ENCODE peak calls at places on chromosomes 12 and 14, in eight cellular contexts. F is WERI-Rb-1, J is heart left ventricle, Z is left ventricle myocardium inferior, K is fibroblast of lung, I is astrocyte, W is lower leg skin, B is AG10803. X is an unnamed sample.

GRCh38 chr12:103647267-103647666 is 60.2 kb downstream of the STAB2 start:
- DNase-seq in F (no peak), J (no peak), Z (no peak), K (peak; percentile 9), I (peak; percentile 91), W (no peak), B (peak; percentile 72), X (peak; percentile 73)

GRCh38 chr12:52029686-52030085 is 21.6 kb upstream of the NR4A1 start:
- DNase-seq in F (peak; percentile 84), J (peak; percentile 66), Z (no peak), K (no peak), I (peak; percentile 38), W (no peak), B (no peak), X (peak; percentile 55)

GRCh38 chr12:64496839-64497400 is 45.0 kb downstream of the TBK1 start:
- DNase-seq in F (no peak), J (no peak), Z (no peak), K (no peak), I (no peak), W (no peak), B (no peak), X (no peak)

GRCh38 chr12:25020621-25021243 is 71.8 kb upstream of the BCAT1 start:
- DNase-seq in F (no peak), J (no peak), Z (no peak), K (no peak), I (no peak), W (no peak), B (no peak), X (no peak)

GRCh38 chr12:83074495-83074894 is 387.8 kb downstream of the TMTC2 start:
- DNase-seq in F (no peak), J (no peak), Z (no peak), K (no peak), I (no peak), W (no peak), B (no peak), X (no peak)

GRCh38 chr12:29278673-29279420 is 102.1 kb downstream of the ERGIC2 start:
- DNase-seq in F (no peak), J (no peak), Z (no peak), K (no peak), I (peak; percentile 52), W (no peak), B (peak; percentile 48), X (peak; percentile 28)

GRCh38 chr12:26056335-26056734 is 68.5 kb downstream of the BHLHE41 start:
- DNase-seq in F (no peak), J (no peak), Z (no peak), K (peak; percentile 51), I (peak; percentile 63), W (no peak), B (no peak), X (peak; percentile 49)

GRCh38 chr14:69038449-69039286 is 59.6 kb upstream of the ACTN1 start:
- DNase-seq in F (peak; percentile 86), J (no peak), Z (no peak), K (peak; percentile 77), I (peak; percentile 89), W (no peak), B (peak; percentile 78), X (peak; percentile 86)

GRCh38 chr12:110037315-110037714 is 11.0 kb downstream of the C12orf76 start:
- DNase-seq in F (no peak), J (no peak), Z (no peak), K (no peak), I (no peak), W (no peak), B (no peak), X (no peak)

GRCh38 chr12:69553626-69554248 is 31.5 kb upstream of the CCT2 start:
- DNase-seq in F (no peak), J (no peak), Z (no peak), K (peak; percentile 71), I (peak; percentile 70), W (peak; percentile 33), B (peak; percentile 55), X (peak; percentile 63)

GRCh38 chr12:132559652-132560420 is 50.5 kb downstream of the LRCOL1 start:
- DNase-seq in F (peak; percentile 54), J (peak; percentile 47), Z (peak; percentile 38), K (peak; percentile 41), I (peak; percentile 14), W (no peak), B (peak; percentile 35), X (peak; percentile 42)

GRCh38 chr14:50853891-50854290 is 18.0 kb upstream of the ABHD12B start:
- DNase-seq in F (no peak), J (no peak), Z (no peak), K (no peak), I (no peak), W (no peak), B (no peak), X (no peak)

GRCh38 chr12:120175062-120175461 is 19.5 kb downstream of the GCN1 start:
- DNase-seq in F (no peak), J (no peak), Z (no peak), K (no peak), I (no peak), W (no peak), B (no peak), X (no peak)

GRCh38 chr14:99971929-99972747 is 93.1 kb upstream of the EVL start:
- DNase-seq in F (peak; percentile 18), J (no peak), Z (no peak), K (no peak), I (no peak), W (no peak), B (no peak), X (no peak)

GRCh38 chr14:99481745-99482099 is 513 bp downstream of the CCNK start:
- DNase-seq in F (no peak), J (no peak), Z (no peak), K (peak; percentile 38), I (peak; percentile 27), W (no peak), B (peak; percentile 46), X (peak; percentile 38)

GRCh38 chr12:93468008-93468371 is 676 bp downstream of the MRPL42 start:
- DNase-seq in F (no peak), J (no peak), Z (no peak), K (no peak), I (no peak), W (no peak), B (no peak), X (no peak)

GRCh38 chr14:23125006-23125405 is 6.0 kb upstream of the CEBPE start:
- DNase-seq in F (no peak), J (no peak), Z (no peak), K (no peak), I (no peak), W (no peak), B (peak; percentile 54), X (no peak)

DNA sequence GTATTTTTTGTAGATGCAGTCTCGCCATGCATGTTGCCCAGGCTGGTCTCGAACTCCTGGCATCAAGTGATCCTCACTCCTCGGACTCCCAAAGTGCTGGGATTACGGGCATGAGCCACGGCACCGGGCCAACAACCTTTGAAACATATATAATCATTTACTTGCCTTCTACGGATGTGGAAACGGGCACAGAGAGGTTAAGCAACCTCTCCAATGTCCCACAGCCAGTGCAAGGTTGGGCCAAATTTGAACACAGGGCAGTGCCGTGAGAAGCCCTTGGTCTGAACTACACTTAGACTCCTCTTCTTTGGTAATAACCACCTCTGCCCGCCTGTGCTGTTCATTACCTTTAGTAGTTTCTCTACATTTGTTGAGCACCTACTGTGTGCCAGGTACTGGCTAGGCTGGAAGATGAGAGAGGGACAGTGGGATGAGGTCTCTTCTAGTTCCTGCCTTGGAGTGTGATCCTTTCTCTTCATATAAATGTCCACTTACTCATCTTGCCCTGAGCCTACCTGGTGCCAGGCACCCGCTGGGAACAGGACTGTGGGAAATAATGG is 2.2 kb downstream of the DDX54 start:
- DNase-seq in F (no peak), J (no peak), Z (no peak), K (no peak), I (no peak), W (no peak), B (no peak), X (no peak)
- H3K4me3 ChIP-seq in F (no peak overlapping the region), J (no peak overlapping the region), Z (no peak overlapping the region), K (no peak overlapping the region), I (no peak overlapping the region), W (no peak overlapping the region), B (no peak overlapping the region), X (no peak overlapping the region)

DNA sequence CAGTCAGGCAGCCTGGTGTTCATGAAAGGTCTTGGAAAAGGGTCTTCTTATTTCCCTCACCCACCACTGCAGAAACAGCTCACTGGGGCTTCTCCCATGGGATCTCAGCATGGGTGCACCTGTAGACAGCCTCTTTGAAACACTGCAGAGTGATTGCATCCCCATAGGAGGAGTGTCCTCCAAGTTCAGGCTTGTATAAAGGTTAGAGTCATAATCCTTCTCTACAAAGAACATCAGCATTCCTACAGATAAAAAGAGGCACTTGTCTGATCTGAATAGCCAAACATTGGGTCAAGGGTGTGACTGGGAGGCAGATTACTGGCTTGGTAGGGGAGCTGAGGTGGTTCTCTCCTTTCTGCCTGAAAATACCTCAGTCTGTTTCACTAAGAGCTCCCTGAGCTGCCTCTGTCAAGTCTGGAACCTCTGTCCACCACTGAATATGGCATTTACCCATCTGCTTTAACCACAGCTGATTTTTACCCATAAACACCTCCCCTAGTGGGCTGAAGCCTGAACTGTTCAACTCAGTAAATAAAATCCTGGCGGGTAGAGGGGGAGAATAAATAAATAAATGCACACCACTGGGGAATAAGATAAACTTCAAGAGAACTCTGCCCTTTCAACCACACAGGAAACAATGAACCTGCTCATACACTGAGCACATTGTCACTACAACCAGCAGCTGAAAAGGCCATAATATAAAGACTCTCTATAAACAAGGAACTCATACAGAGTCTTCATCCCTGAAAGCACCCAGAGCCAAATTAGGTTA is 120.7 kb upstream of the SCAF11 start:
- DNase-seq in F (no peak), J (no peak), Z (no peak), K (no peak), I (no peak), W (no peak), B (no peak), X (no peak)
- TF ChIP-seq CTCF in F (no peak), J (no peak), Z (no peak), K (peak; percentile 8), I (no peak), W (no peak), B (peak; percentile 13), X (no peak)

GRCh38 chr12:32896438-32897275 is at the start of gene PKP2:
- DNase-seq in F (peak; percentile 84), J (peak; percentile 63), Z (peak; percentile 58), K (no peak), I (no peak), W (peak; percentile 29), B (no peak), X (peak; percentile 32)
- H3K4me3 ChIP-seq in F (peak within 1 kb of the TSS; percentile 52), J (peak within 1 kb of the TSS; percentile 61), Z (peak within 1 kb of the TSS; percentile 81), K (peak within 1 kb of the TSS; percentile 59), I (peak within 1 kb of the TSS; percentile 52), W (peak within 1 kb of the TSS; percentile 41), B (no peak within 1 kb of the TSS), X (peak within 1 kb of the TSS; percentile 70)

GRCh38 chr12:124751654-124752355 is 111.9 kb downstream of the SCARB1 start:
- DNase-seq in F (no peak), J (no peak), Z (no peak), K (no peak), I (no peak), W (no peak), B (no peak), X (no peak)

GRCh38 chr12:124749725-124750124 is 113.9 kb downstream of the SCARB1 start:
- DNase-seq in F (no peak), J (no peak), Z (no peak), K (no peak), I (no peak), W (no peak), B (no peak), X (no peak)

GRCh38 chr12:124752437-124753229 is 111.0 kb downstream of the SCARB1 start:
- DNase-seq in F (no peak), J (no peak), Z (no peak), K (no peak), I (no peak), W (no peak), B (peak; percentile 74), X (peak; percentile 66)

GRCh38 chr12:124750149-124750656 is 113.5 kb downstream of the SCARB1 start:
- DNase-seq in F (no peak), J (no peak), Z (no peak), K (no peak), I (no peak), W (no peak), B (no peak), X (no peak)

GRCh38 chr12:124750787-124751471 is 112.7 kb downstream of the SCARB1 start:
- DNase-seq in F (peak; percentile 82), J (no peak), Z (no peak), K (no peak), I (no peak), W (no peak), B (no peak), X (no peak)
- TF ChIP-seq CTCF in F (peak; percentile 71), J (no peak), Z (no peak), K (no peak), I (no peak), W (no peak), B (no peak), X (no peak)